ENCODE peak calls at places on chromosomes 3 and 15, in ten cellular contexts. X is endodermal cell; Q is WTC11; Z is myocyte; J is GM19239; B is stimulated activated CD4-positive, alpha-beta T cell treated with anti-CD3 and anti-CD28 coated beads, Interleukin-1b, Interleukin-23, amount 100 ng/mL, for 24 hours; U is mesendoderm; I is fibroblast of villous mesenchyme; R is AG10803; E is NCI-H2081. M is an unnamed sample.

GRCh38 chr15:69608661-69609060 is 156.0 kb downstream of the RPLP1 start:
- DNase-seq in Q (no peak), I (no peak), Z (no peak), U (no peak), E (no peak), X (peak), R (no peak), B (no peak), J (no peak), M (no peak)

GRCh38 chr3:39435006-39435748 is 28.7 kb downstream of the RPSA start:
- DNase-seq in U (peak), Z (peak), Q (no peak), R (no peak), J (no peak), I (peak), E (peak), B (no peak), X (no peak), M (no peak)

GRCh38 chr3:186644683-186645082 is 4.5 kb downstream of the FETUB start:
- DNase-seq in R (no peak), B (no peak), I (no peak), X (no peak), U (no peak), J (no peak), Z (no peak), E (no peak), Q (no peak), M (no peak)

GRCh38 chr3:63863150-63864007 is at the start of the genes ATXN7 and THOC7:
- DNase-seq in R (peak), J (peak), X (peak), B (peak), U (peak), Z (peak), E (peak), I (peak), Q (peak), M (peak)

GRCh38 chr3:9862391-9863235 is 17.4 kb downstream of the CIDEC start:
- DNase-seq in J (peak), R (peak), X (peak), Z (peak), Q (peak), B (no peak), U (peak), I (peak), E (no peak), M (peak)

GRCh38 chr3:126109146-126109859 is 25.4 kb upstream of the SLC41A3 start:
- DNase-seq in X (peak), Q (no peak), Z (no peak), J (no peak), E (no peak), I (no peak), B (no peak), U (no peak), R (no peak), M (no peak)

GRCh38 chr15:63605816-63606215 is 8.6 kb downstream of the FBXL22 start:
- DNase-seq in B (peak), R (no peak), J (no peak), I (no peak), U (no peak), X (no peak), Q (no peak), E (no peak), Z (no peak), M (no peak)

GRCh38 chr15:58748787-58749531 is 548 bp downstream of the ADAM10 start:
- DNase-seq in Z (peak), U (peak), E (peak), R (peak), X (peak), Q (peak), J (no peak), B (peak), I (peak), M (peak)

GRCh38 chr15:88844749-88845386 is 41.6 kb downstream of the ACAN start:
- DNase-seq in I (no peak), E (no peak), B (no peak), X (no peak), J (no peak), Q (no peak), Z (no peak), R (no peak), U (no peak), M (no peak)

GRCh38 chr3:128815318-128816064 is 63.9 kb upstream of the ACAD9 start:
- DNase-seq in Z (no peak), I (no peak), Q (no peak), B (no peak), J (no peak), E (no peak), R (no peak), U (no peak), X (no peak), M (no peak)

GRCh38 chr3:118231578-118231977 is 803.1 kb downstream of the IGSF11 start:
- DNase-seq in U (no peak), X (no peak), I (no peak), Z (no peak), B (no peak), E (no peak), Q (no peak), R (no peak), J (no peak), M (no peak)

M was measured in GM23338.